ENCODE peak calls at places on chromosomes 1 and 21, in four cellular contexts. Y is K562, G is GM12878, L is HepG2. Z is an unnamed sample.

GRCh38 chr1:177800386-177801058 is 169.3 kb downstream of the SEC16B start:
- DNase-seq in L (no peak), G (peak; percentile 62), Y (no peak), Z (no peak)

GRCh38 chr1:231216515-231216914 is 24.5 kb upstream of the GNPAT start:
- DNase-seq in G (no peak), Y (no peak), L (no peak), Z (no peak)

GRCh38 chr21:45294509-45295291 is 7.0 kb upstream of the POFUT2 start:
- DNase-seq in Y (peak; percentile 31), G (no peak), L (no peak), Z (no peak)

GRCh38 chr1:230067871-230068814 is 1.1 kb downstream of the GALNT2 start:
- DNase-seq in L (no peak), Y (peak; percentile 70), G (no peak), Z (peak; percentile 47)

GRCh38 chr1:246131095-246131494 is 376.0 kb downstream of the SMYD3 start:
- DNase-seq in G (no peak), L (no peak), Y (no peak), Z (no peak)

GRCh38 chr21:24590261-24590660 is 1017.0 kb downstream of the MRPL39 start:
- DNase-seq in G (no peak), Y (no peak), L (no peak), Z (no peak)

GRCh38 chr1:180946537-180947507 is 34.1 kb downstream of the KIAA1614 start:
- DNase-seq in G (no peak), L (no peak), Y (no peak), Z (peak; percentile 34)

GRCh38 chr1:27349784-27350672 is 8.2 kb downstream of the SYTL1 start:
- DNase-seq in G (no peak), L (no peak), Y (no peak), Z (peak; percentile 80)

GRCh38 chr1:206122686-206123085 is 5.5 kb upstream of the AVPR1B start:
- DNase-seq in G (no peak), L (no peak), Y (no peak), Z (no peak)

GRCh38 chr1:13817906-13818305 is 117.9 kb downstream of the PRDM2 start:
- DNase-seq in Y (no peak), G (no peak), L (no peak), Z (no peak)

GRCh38 chr1:228996286-228996685 is 261.0 kb downstream of the RHOU start:
- DNase-seq in L (no peak), G (no peak), Y (no peak), Z (no peak)

DNA sequence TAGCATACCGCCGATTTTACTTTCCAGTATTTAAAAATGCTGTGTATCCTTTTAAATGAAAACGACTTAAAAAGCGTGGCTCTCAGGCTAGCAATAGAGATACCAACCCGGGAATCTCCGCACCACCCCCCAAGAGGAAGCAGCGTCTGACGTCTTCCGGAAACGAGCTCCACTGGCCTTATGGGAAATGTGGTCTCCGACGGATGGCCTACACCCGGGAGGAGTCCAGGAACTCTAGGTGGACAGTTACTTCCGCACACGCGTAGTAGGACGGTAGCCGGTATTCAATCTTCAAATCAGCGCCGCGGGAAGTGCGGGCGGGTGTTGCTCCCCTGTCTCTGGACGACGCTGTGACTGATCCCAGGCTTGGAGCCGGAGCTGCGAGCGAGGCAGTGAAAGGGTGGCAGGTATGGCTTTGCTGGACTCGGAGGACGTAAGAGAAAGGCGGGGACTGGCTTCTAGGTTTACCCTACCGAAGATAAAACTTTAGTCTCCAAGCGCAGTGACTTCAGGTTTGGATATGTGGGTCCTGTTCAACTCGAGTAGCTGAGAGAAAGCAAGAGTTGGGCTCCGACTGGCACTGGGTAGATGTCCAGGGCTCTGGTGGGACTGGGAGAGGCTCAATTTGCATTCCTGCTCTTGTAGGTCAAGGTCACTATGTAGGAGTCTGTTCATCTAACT is at the start of gene ZNF684:
- DNase-seq in Y (peak; percentile 99), L (peak; percentile 96), G (peak; percentile 89), Z (peak; percentile 80)
- TF ChIP-seq CTCF in Y (no peak), L (no peak), G (no peak), Z (no peak)

DNA sequence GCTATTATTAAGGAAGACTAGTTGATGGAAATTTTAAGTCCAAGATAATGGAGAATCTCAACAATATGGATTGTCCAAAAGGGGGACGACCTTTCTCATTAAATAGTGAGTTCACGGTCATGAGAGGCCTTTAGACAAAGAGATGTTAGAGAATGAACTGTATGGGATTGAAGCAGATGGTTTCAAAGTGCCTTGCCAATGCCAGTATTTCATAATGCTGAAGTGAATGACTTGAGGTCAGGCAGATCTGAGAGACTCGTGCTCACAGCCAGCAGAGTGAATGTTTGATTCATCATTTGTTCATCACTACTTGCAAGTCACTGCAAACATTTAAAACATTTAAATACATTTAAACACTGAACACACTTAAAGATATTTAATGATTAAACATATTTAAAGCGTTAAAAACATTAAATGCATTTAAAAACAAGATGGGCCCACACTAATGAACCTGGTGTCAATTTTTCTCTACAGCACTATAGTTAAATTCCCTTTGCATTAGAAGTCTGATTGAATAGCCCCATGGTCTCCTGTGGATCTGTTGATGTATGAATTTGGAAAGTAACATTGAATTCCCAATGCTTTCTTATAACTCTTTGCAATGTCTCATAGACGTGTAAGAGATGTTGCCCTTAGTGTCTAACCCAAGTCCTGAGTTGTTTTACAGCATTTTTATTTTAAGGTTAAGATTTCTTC is 80.7 kb downstream of the TGFB2 start:
- DNase-seq in L (peak; percentile 72), G (no peak), Y (no peak), Z (no peak)
- TF ChIP-seq SP1 in L (no peak), G (no peak), Y (no peak), Z (no peak)

DNA sequence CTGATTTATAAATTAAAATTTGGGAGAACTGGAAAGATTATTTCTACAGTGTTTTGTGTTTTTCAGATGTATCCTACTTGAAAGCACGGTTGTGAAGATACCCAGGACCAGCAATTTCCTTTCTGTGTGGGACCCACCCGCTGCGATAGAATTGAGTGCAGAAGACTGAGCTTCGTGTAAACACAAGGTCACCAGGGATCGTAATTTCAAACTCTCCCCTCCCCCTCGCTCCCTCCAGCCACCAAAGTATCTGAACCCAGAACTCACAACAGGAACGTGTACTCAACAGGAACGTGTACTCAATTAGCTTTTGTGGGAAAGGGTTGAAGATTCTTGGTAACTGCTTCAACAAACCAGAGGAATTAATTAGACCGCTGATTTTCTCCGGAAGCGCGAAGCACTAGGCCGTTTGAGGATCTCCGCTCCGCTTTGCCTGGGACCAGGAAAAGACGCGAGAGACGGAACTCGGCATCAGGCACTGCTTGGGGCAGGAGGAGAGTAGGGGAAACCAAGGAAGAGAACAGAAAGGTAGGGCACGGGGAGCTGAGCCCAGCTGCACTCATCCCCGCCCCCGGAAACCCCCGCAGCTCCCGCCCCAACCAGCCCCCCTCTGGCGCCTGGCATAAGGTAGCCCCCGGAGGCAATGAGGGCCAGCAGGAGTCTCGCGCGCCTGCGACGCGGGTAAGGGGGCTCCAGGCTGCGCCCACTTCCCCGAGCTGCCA is 498 bp downstream of the DRAM2 start:
- DNase-seq in Y (peak; percentile 77), G (peak; percentile 60), L (peak; percentile 44), Z (peak; percentile 38)
- TF ChIP-seq ESRRA in Y (peak; percentile 62), G (no peak), L (no peak), Z (no peak)

DNA sequence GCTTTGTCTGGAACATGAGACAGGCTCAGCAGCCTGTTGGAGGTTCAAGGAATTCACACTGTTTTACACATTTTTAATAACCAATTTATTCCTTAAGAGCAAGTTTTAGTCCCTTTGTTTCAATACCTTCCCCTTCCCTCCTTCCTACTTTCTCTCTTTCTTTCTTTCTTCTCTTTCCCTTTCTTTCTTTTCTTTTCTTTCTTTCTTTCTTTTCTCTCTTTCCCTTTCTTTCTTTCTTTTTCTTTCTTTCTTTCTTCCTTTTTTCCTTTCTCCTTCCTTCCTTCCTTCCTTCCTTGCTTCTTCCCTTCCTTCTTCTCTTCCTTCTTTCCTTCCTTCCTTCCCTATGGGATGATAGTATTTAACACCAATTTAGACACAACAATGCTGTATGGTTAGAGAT is 164.2 kb downstream of the CENPF start:
- DNase-seq in L (no peak), Y (no peak), G (no peak), Z (no peak)
- TF ChIP-seq CTCF in L (no peak), Y (no peak), G (no peak), Z (no peak)

GRCh38 chr21:42222821-42223390 is 4.0 kb downstream of the ABCG1 start:
- DNase-seq in Y (no peak), G (no peak), L (no peak), Z (no peak)
- TF ChIP-seq SP1 in Y (no peak), G (no peak), L (no peak), Z (no peak)

GRCh38 chr1:18793164-18793563 is 66.3 kb downstream of the TAS1R2 start:
- DNase-seq in G (no peak), L (no peak), Y (no peak), Z (no peak)

GRCh38 chr1:18792747-18793146 is 66.7 kb downstream of the TAS1R2 start:
- DNase-seq in L (no peak), G (no peak), Y (no peak), Z (no peak)

GRCh38 chr1:18795002-18795689 is 64.3 kb downstream of the TAS1R2 start:
- DNase-seq in Y (no peak), G (no peak), L (no peak), Z (no peak)

GRCh38 chr1:18794066-18794465 is 65.4 kb downstream of the TAS1R2 start:
- DNase-seq in G (no peak), Y (no peak), L (peak; percentile 53), Z (no peak)

GRCh38 chr1:18794561-18794960 is 64.9 kb downstream of the TAS1R2 start:
- DNase-seq in Y (peak; percentile 30), L (peak; percentile 3), G (no peak), Z (peak; percentile 72)
- TF ChIP-seq ESRRA in Y (no peak), L (no peak), G (no peak), Z (no peak)

DNA sequence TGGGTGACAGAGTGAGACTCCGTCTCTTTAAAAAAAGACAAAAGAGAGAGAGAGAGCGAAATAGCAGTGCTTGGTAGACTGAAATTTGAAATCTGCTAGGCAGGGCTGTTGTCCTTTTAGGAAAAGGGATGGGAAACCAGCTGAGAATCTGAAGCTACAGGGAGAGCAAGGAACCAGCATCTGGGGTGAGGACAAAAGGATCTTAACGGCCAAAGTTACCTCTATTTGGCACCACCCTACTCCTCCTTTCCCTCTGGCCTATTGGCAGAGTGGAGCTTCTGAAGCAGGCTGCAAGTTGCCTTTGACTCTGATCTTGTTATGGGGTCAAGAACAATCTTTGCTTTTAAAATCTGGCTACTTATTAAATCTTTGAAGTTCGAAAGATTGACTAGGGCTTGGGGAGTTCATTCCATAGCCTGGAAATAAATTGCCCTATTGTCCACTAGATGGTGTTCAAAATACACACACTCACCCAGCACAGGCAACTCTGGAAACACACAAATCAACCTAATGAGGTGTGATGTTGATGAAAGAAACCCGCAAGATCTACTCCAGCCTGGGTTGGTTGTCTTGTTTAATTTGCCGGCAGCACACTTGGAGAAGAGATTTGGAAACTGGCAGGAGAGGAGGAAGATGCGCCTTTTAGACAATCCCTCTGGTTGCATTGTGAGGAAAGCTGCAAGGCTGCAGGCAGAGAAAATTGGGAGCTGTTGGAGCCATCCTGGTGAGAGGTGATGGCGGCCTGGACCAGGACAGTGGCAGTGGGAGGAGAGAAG is 16.5 kb upstream of the PARP1 start:
- DNase-seq in Y (peak; percentile 52), L (no peak), G (no peak), Z (no peak)
- TF ChIP-seq CTCF in Y (peak; percentile 67), L (peak; percentile 75), G (peak; percentile 47), Z (no peak)